ENCODE peak calls at places on chromosomes 1 and 21, in nine cellular contexts. X is omental fat pad, H is astrocyte, Q is cardiac muscle cell, K is esophagus squamous epithelium, Y is astrocyte of the spinal cord, E is brain microvascular endothelial cell, S is left lung, N is endothelial cell. F is an unnamed sample.

GRCh38 chr1:15152318-15153183 is 996 bp upstream of the TMEM51 start:
- DNase-seq in H (peak; percentile 83), Y (peak; percentile 91), S (peak; percentile 91), N (peak; percentile 74), K (no peak), X (peak; percentile 42), Q (peak; percentile 93), E (peak; percentile 88), F (peak; percentile 82)

GRCh38 chr21:24727803-24728425 is 879.4 kb downstream of the MRPL39 start:
- DNase-seq in Q (no peak), K (no peak), X (no peak), H (no peak), N (no peak), E (no peak), S (no peak), Y (no peak), F (no peak)

GRCh38 chr1:247281001-247281574 is 25.2 kb downstream of the VN1R5 start:
- DNase-seq in E (no peak), N (no peak), Y (no peak), X (no peak), S (no peak), Q (no peak), K (no peak), H (no peak), F (no peak)

GRCh38 chr1:67460648-67461500 is 30.7 kb upstream of the SERBP1 start:
- DNase-seq in E (no peak), H (no peak), N (no peak), K (no peak), S (no peak), Q (peak; percentile 5), Y (no peak), X (no peak), F (no peak)

GRCh38 chr21:21010698-21011097 is 12.5 kb downstream of the NCAM2 start:
- DNase-seq in N (no peak), Y (no peak), S (no peak), H (no peak), E (no peak), X (no peak), K (no peak), Q (no peak), F (no peak)

GRCh38 chr1:13663969-13664368 is 36.0 kb upstream of the PRDM2 start:
- DNase-seq in N (no peak), K (no peak), Y (no peak), E (no peak), Q (no peak), S (no peak), X (no peak), H (no peak), F (no peak)

GRCh38 chr21:44764319-44765230 is 37.0 kb downstream of the UBE2G2 start:
- DNase-seq in Y (no peak), N (no peak), X (no peak), K (no peak), H (no peak), S (no peak), Q (no peak), E (no peak), F (no peak)

GRCh38 chr1:211695135-211695816 is 19.9 kb upstream of the NEK2 start:
- DNase-seq in Q (no peak), H (no peak), N (no peak), S (no peak), K (no peak), X (no peak), Y (no peak), E (no peak), F (no peak)

GRCh38 chr1:32518976-32519375 is 20.3 kb upstream of the ZBTB8A start:
- DNase-seq in H (no peak), K (no peak), Y (no peak), E (no peak), N (no peak), Q (no peak), S (no peak), X (no peak), F (no peak)

GRCh38 chr1:162218975-162219374 is 149.5 kb downstream of the NOS1AP start:
- DNase-seq in N (no peak), Q (peak; percentile 55), H (peak; percentile 35), X (no peak), Y (no peak), K (no peak), E (no peak), S (no peak), F (no peak)

GRCh38 chr1:155012052-155012546 is 9.5 kb downstream of the ZBTB7B start:
- DNase-seq in E (no peak), H (no peak), Y (peak; percentile 24), N (no peak), S (peak; percentile 80), Q (peak; percentile 74), X (peak; percentile 63), K (no peak), F (no peak)

GRCh38 chr1:223872308-223872878 is 26.6 kb upstream of the TP53BP2 start:
- DNase-seq in K (no peak), S (no peak), X (no peak), Y (no peak), N (no peak), H (no peak), Q (no peak), E (no peak), F (no peak)

GRCh38 chr1:93079685-93080141 is 630 bp downstream of the MTF2 start:
- DNase-seq in K (no peak), E (no peak), X (no peak), Y (no peak), S (peak; percentile 37), N (peak; percentile 60), H (no peak), Q (peak; percentile 23), F (peak; percentile 69)

GRCh38 chr1:170114916-170115315 is 30.8 kb upstream of the NTMT2 start:
- DNase-seq in H (peak; percentile 26), Y (peak; percentile 40), S (no peak), E (peak; percentile 47), X (no peak), N (no peak), K (no peak), Q (peak; percentile 70), F (no peak)

GRCh38 chr1:160251687-160252526 is 10.4 kb downstream of the DCAF8 start:
- DNase-seq in E (peak; percentile 61), H (peak; percentile 43), Y (peak; percentile 73), X (no peak), S (peak; percentile 54), Q (peak; percentile 85), N (peak; percentile 51), K (no peak), F (no peak)
- TF ChIP-seq CTCF in E (peak; percentile 76), H (peak; percentile 84), Y (peak; percentile 74), X (no peak), S (peak; percentile 64), Q (peak; percentile 75), N (peak; percentile 31), K (peak; percentile 70), F (peak; percentile 87)

DNA sequence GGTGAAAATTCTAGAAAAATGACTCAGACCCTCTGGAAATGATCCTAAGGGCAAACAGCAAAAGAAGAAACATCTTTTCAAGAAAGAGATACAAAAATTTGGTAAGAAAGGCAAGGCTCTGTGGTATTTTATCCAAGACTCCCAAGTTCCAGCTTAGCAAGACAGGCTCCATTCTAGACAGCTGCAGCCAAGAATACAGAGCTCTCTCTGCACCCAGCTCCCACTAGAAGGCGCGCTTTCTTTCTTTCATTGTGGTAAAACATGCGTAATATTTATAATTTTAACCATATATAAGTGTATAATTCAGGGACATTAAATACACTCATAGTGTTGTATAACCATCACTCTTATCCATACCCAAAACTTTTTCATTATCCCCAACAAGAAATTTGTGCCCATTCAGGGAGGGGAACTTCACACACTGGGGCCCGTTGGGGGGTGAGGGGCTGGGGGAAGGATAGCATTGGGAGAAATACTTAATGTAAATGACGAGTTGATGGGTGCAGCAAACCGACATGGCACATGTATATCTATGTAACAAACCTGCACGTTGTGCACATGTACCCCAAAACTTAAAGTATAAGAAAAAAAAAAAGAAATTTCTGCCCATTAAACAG is 2.2 kb upstream of the HFM1 start:
- DNase-seq in E (no peak), Y (no peak), Q (no peak), S (no peak), K (no peak), X (no peak), H (no peak), N (no peak), F (no peak)
- TF ChIP-seq CTCF in E (peak; percentile 61), Y (peak; percentile 38), Q (peak; percentile 33), S (no peak), K (no peak), X (no peak), H (no peak), N (no peak), F (no peak)

GRCh38 chr1:207861442-207862177 is 49.3 kb downstream of the CD34 start:
- DNase-seq in X (no peak), N (no peak), E (no peak), Y (no peak), Q (no peak), K (no peak), S (no peak), H (peak; percentile 41), F (no peak)

GRCh38 chr1:207867136-207868081 is 43.5 kb downstream of the CD34 start:
- DNase-seq in X (no peak), Y (no peak), H (no peak), E (no peak), K (no peak), S (no peak), N (no peak), Q (no peak), F (no peak)

GRCh38 chr1:207866471-207867135 is 44.3 kb downstream of the CD34 start:
- DNase-seq in X (no peak), S (no peak), H (no peak), N (no peak), K (no peak), Q (no peak), E (peak; percentile 64), Y (no peak), F (no peak)

GRCh38 chr1:207862241-207862787 is 48.6 kb downstream of the CD34 start:
- DNase-seq in Q (no peak), X (no peak), K (no peak), E (no peak), H (no peak), N (no peak), Y (no peak), S (no peak), F (no peak)

GRCh38 chr1:207863893-207864535 is 46.9 kb downstream of the CD34 start:
- DNase-seq in H (no peak), S (no peak), N (no peak), K (no peak), X (no peak), E (no peak), Y (no peak), Q (no peak), F (no peak)
- TF ChIP-seq CTCF in H (no peak), S (no peak), N (no peak), K (no peak), X (no peak), E (no peak), Y (no peak), Q (no peak), F (no peak)

DNA sequence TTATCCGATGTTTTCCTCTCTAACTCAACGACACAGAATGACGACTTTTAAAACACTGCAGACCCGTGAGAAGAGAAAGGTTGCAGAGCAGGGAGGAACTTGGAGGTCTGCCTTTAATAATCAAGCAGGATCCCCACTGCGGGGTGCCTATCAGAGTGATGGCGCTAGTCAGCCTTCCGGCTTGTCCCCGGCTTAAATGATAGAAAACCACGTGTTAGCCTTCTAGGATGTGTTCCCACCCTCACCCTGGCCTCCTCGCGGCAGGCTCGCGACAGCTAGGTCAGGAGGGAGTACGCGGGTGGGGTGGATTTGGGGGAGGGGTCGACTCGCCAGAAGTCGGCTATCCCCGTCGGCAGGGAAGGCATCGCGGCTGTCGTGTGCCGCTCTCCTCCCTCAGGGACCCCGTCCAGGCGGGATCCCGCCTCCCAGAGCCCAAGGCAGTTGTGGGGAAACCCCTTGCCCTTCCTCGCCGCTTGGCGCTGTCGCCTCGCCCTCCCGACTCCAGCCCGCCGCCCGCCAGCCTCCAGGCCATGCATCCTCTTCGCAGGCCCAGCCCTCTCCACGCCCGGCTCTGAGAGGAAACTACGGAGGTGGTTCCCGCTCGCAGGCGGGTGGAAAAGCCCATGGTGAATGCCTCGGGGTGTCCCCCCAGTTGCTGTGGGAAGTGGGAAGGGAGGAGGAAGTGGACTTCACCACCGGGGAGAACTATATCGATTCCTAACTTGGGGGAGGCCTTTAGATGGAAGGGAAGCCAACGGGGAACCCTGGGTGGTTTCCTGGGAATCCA is 1.1 kb upstream of the SMG7 start:
- DNase-seq in Y (peak; percentile 81), S (peak; percentile 86), K (peak; percentile 47), Q (peak; percentile 86), N (peak; percentile 77), E (peak; percentile 79), H (peak; percentile 71), X (peak; percentile 41), F (peak; percentile 84)
- TF ChIP-seq CTCF in Y (no peak), S (peak; percentile 17), K (no peak), Q (peak; percentile 1), N (no peak), E (peak; percentile 14), H (no peak), X (no peak), F (no peak)